ENCODE peak calls at places on chromosomes 7 and 10, in five cellular contexts. N is SHP77 treated with DMSO at 0.1 percent for 48 hours, I is progenitor cell of endocrine pancreas, R is EL, W is T-helper 9 cell. D is an unnamed sample.

GRCh38 chr10:29374162-29374561 is 85.3 kb downstream of the LYZL1 start:
- DNase-seq in I (no peak), N (no peak), W (no peak), R (no peak), D (no peak)

GRCh38 chr7:47582748-47583740 is 1.1 kb upstream of the TNS3 start:
- DNase-seq in I (no peak), R (no peak), N (no peak), W (no peak), D (no peak)

GRCh38 chr7:665251-665650 is 61.2 kb upstream of the DNAAF5 start:
- DNase-seq in W (no peak), N (no peak), I (no peak), R (no peak), D (no peak)

GRCh38 chr7:47266131-47266706 is 315.7 kb downstream of the TNS3 start:
- DNase-seq in I (peak), N (peak), W (no peak), R (peak), D (peak)

GRCh38 chr10:80468002-80468401 is 13.9 kb downstream of the TSPAN14 start:
- DNase-seq in W (peak), N (no peak), I (no peak), R (no peak), D (no peak)

GRCh38 chr7:40604601-40605438 is 470.0 kb downstream of the SUGCT start:
- DNase-seq in I (peak), W (no peak), N (no peak), R (peak), D (peak)

GRCh38 chr10:46541017-46541661 is 15.3 kb downstream of the GPRIN2 start:
- DNase-seq in I (peak), W (no peak), N (no peak), R (no peak), D (no peak)

GRCh38 chr7:135743907-135744789 is 4.5 kb downstream of the FAM180A start:
- DNase-seq in R (peak), I (no peak), N (peak), W (no peak), D (no peak)

GRCh38 chr7:81926154-81926553 is 156.3 kb upstream of the HGF start:
- DNase-seq in N (no peak), R (peak), W (no peak), I (no peak), D (no peak)

GRCh38 chr7:46741924-46742607 is 821.0 kb upstream of the IGFBP3 start:
- DNase-seq in R (no peak), I (no peak), W (no peak), N (no peak), D (no peak)